ENCODE peak calls at places on chromosome 16, in ten cellular contexts. J is IMR-90, K is PC-3, N is B cell, B is colonic mucosa, U is fibroblast of pulmonary artery, E is mucosa of descending colon, L is fibroblast of lung, Y is dorsolateral prefrontal cortex, W is psoas muscle. P is an unnamed sample.

GRCh38 chr16:88723507-88723887 is 17.2 kb downstream of the CTU2 start:
- DNase-seq in J (no peak), K (no peak), N (no peak), B (no peak), U (no peak), E (no peak), L (no peak), Y (no peak), W (no peak), P (no peak)

GRCh38 chr16:11361751-11362742 is 16.8 kb downstream of the RMI2 start:
- DNase-seq in J (no peak), K (peak; percentile 41), N (peak; percentile 50), B (no peak), U (no peak), E (peak; percentile 41), L (no peak), Y (no peak), W (no peak), P (peak; percentile 55)

GRCh38 chr16:50152807-50153647 is at the start of gene TENT4B:
- DNase-seq in J (peak; percentile 66), K (peak; percentile 57), N (peak; percentile 98), B (peak; percentile 92), U (peak; percentile 86), E (peak; percentile 87), L (peak; percentile 76), Y (peak; percentile 69), W (peak; percentile 89), P (peak; percentile 98)

GRCh38 chr16:12081048-12081404 is 104.5 kb downstream of the SNX29 start:
- DNase-seq in J (no peak), K (no peak), N (no peak), B (no peak), U (no peak), E (no peak), L (no peak), Y (no peak), W (no peak), P (no peak)

GRCh38 chr16:56451753-56452689 is 667 bp downstream of the OGFOD1 start:
- DNase-seq in J (peak; percentile 31), K (peak; percentile 28), N (no peak), B (peak; percentile 34), U (peak; percentile 31), E (peak; percentile 31), L (peak; percentile 45), Y (no peak), W (peak; percentile 38), P (peak; percentile 18)

GRCh38 chr16:83348991-83349390 is 458.8 kb upstream of the HSBP1 start:
- DNase-seq in J (no peak), K (no peak), N (no peak), B (no peak), U (no peak), E (no peak), L (peak; percentile 48), Y (no peak), W (no peak), P (no peak)

GRCh38 chr16:88065747-88066142 is 114.5 kb downstream of the BANP start:
- DNase-seq in J (no peak), K (no peak), N (no peak), B (no peak), U (no peak), E (no peak), L (no peak), Y (no peak), W (no peak), P (no peak)

GRCh38 chr16:57341441-57342303 is 16.9 kb upstream of the CCL22 start:
- DNase-seq in J (peak; percentile 86), K (peak; percentile 99), N (no peak), B (peak; percentile 88), U (peak; percentile 61), E (peak; percentile 88), L (peak; percentile 96), Y (no peak), W (no peak), P (no peak)

GRCh38 chr16:56833243-56833970 is 31.6 kb upstream of the SLC12A3 start:
- DNase-seq in J (no peak), K (no peak), N (no peak), B (no peak), U (no peak), E (no peak), L (peak; percentile 37), Y (no peak), W (no peak), P (no peak)

GRCh38 chr16:8614435-8615029 is 7.0 kb upstream of the METTL22 start:
- DNase-seq in J (no peak), K (no peak), N (no peak), B (no peak), U (no peak), E (no peak), L (no peak), Y (no peak), W (no peak), P (no peak)

GRCh38 chr16:89994389-89994720 is 24.9 kb downstream of the DBNDD1 start:
- DNase-seq in J (no peak), K (no peak), N (no peak), B (no peak), U (no peak), E (no peak), L (no peak), Y (no peak), W (no peak), P (no peak)

GRCh38 chr16:8677481-8677880 is 3.1 kb downstream of the ABAT start:
- DNase-seq in J (no peak), K (peak; percentile 70), N (no peak), B (no peak), U (no peak), E (no peak), L (no peak), Y (no peak), W (no peak), P (no peak)

GRCh38 chr16:27976990-27977389 is 86.5 kb downstream of the GSG1L start:
- DNase-seq in J (no peak), K (no peak), N (no peak), B (no peak), U (no peak), E (no peak), L (no peak), Y (no peak), W (no peak), P (no peak)

GRCh38 chr16:70594569-70594968 is 51.8 kb upstream of the IL34 start:
- DNase-seq in J (no peak), K (peak; percentile 54), N (no peak), B (no peak), U (peak; percentile 42), E (no peak), L (no peak), Y (no peak), W (no peak), P (no peak)

GRCh38 chr16:67673712-67674580 is 7.3 kb downstream of the C16orf86 start:
- DNase-seq in J (no peak), K (no peak), N (no peak), B (peak; percentile 92), U (peak; percentile 76), E (peak; percentile 84), L (no peak), Y (no peak), W (peak; percentile 71), P (peak; percentile 17)

GRCh38 chr16:70746708-70747424 is 54.1 kb downstream of the VAC14 start:
- DNase-seq in J (peak; percentile 96), K (peak; percentile 94), N (no peak), B (peak; percentile 89), U (peak; percentile 92), E (peak; percentile 80), L (peak; percentile 92), Y (no peak), W (peak; percentile 77), P (no peak)

GRCh38 chr16:79316004-79316458 is 284.5 kb downstream of the MAF start:
- DNase-seq in J (no peak), K (no peak), N (no peak), B (no peak), U (no peak), E (no peak), L (no peak), Y (no peak), W (no peak), P (no peak)

DNA sequence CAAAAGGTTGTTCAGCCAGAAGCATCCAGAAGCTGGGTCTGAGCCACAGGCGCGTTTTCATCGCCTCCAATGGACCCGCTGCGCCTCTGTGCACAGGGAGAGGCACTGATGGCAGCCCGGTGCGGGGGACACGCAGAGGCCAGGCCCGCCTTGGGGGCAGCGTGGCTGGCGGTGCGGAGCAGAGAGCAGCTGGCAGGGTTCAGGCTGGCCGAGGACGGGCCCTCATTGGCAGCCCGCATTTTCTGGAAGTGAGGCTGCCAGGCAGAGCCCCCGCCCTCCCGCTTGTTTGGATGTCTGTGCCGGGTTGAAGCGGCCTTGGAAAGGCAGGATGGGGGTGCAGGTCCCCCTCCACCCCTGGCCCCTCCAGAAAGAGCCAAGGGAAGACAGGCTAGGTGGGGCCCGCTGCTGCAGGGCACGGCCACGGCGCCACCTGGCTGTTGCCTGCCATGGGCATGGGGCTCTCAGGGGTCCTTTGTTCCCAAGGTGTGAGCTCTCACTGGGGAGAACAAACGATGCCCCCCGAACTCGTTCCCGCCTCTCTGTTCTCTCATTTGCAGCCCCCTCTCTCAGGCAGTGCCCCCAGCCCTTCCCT is 18.8 kb downstream of the GSE1 start:
- DNase-seq in J (no peak), K (no peak), N (no peak), B (no peak), U (no peak), E (no peak), L (no peak), Y (no peak), W (no peak), P (no peak)
- TF ChIP-seq CTCF in J (no peak), K (peak; percentile 36), N (no peak), B (no peak), U (peak; percentile 3), E (no peak), L (no peak), Y (no peak), W (no peak), P (no peak)

GRCh38 chr16:75095204-75095621 is 21.4 kb downstream of the LDHD start:
- DNase-seq in J (no peak), K (no peak), N (no peak), B (no peak), U (no peak), E (no peak), L (no peak), Y (no peak), W (no peak), P (peak; percentile 47)
- TF ChIP-seq CTCF in J (no peak), K (no peak), N (no peak), B (no peak), U (no peak), E (no peak), L (no peak), Y (peak; percentile 19), W (no peak), P (no peak)

DNA sequence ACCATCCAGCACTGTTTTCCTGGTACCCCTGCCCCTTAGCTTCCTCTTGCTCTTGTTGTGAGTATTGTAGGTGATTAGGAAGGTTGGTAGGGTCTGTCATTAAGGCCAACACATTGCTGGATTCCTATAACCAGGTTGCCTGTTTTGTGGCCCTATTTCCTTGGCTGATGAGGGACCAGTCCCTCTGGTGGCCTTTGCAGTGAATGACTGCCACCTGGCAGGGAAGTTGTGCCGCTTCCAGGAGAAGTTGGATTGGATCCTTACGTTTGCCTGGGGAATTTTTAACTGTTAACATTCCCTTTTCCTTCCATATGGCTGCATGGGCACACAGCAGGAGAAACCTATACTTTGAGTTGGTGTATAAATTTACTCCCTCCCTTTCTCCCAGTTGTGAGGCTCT is 32.4 kb downstream of the LCMT1 start:
- DNase-seq in J (no peak), K (no peak), N (no peak), B (no peak), U (no peak), E (peak; percentile 43), L (no peak), Y (no peak), W (no peak), P (no peak)
- TF ChIP-seq CTCF in J (peak; percentile 11), K (peak; percentile 47), N (no peak), B (no peak), U (peak; percentile 28), E (peak; percentile 10), L (no peak), Y (peak; percentile 12), W (peak; percentile 41), P (no peak)

GRCh38 chr16:31474173-31474714 is 2.3 kb downstream of the TGFB1I1 start:
- DNase-seq in J (peak; percentile 90), K (no peak), N (no peak), B (peak; percentile 24), U (peak; percentile 59), E (no peak), L (peak; percentile 95), Y (no peak), W (no peak), P (no peak)
- TF ChIP-seq CTCF in J (no peak), K (no peak), N (no peak), B (no peak), U (no peak), E (no peak), L (no peak), Y (no peak), W (no peak), P (no peak)